ENCODE peak calls at places on chromosome 11, in eight cellular contexts. One of them, this sample, is unnamed.

GRCh38 chr11:33263549-33263948 is 6.4 kb downstream of the HIPK3 start:
- DNase-seq in Panc1: no peak
- DNase-seq in lower lobe of right lung: no peak
- DNase-seq in brain microvascular endothelial cell: no peak
- DNase-seq in dorsolateral prefrontal cortex: no peak
- DNase-seq in CD8-positive, alpha-beta T cell: no peak
- DNase-seq in coronary artery: no peak
- DNase-seq in nephron progenitor cell: no peak
- DNase-seq in this sample: no peak

GRCh38 chr11:67352546-67353316 is 615 bp downstream of the POLD4 start:
- DNase-seq in Panc1: no peak
- DNase-seq in lower lobe of right lung: peak
- DNase-seq in brain microvascular endothelial cell: no peak
- DNase-seq in dorsolateral prefrontal cortex: no peak
- DNase-seq in CD8-positive, alpha-beta T cell: no peak
- DNase-seq in coronary artery: peak
- DNase-seq in nephron progenitor cell: no peak
- DNase-seq in this sample: peak

GRCh38 chr11:2299773-2300172 is 1.9 kb downstream of the C11orf21 start:
- DNase-seq in Panc1: no peak
- DNase-seq in lower lobe of right lung: no peak
- DNase-seq in brain microvascular endothelial cell: no peak
- DNase-seq in dorsolateral prefrontal cortex: no peak
- DNase-seq in CD8-positive, alpha-beta T cell: no peak
- DNase-seq in coronary artery: peak
- DNase-seq in nephron progenitor cell: no peak
- DNase-seq in this sample: peak

GRCh38 chr11:66497206-66497605 is 13.2 kb upstream of the BBS1 start:
- DNase-seq in Panc1: no peak
- DNase-seq in lower lobe of right lung: no peak
- DNase-seq in brain microvascular endothelial cell: no peak
- DNase-seq in dorsolateral prefrontal cortex: no peak
- DNase-seq in CD8-positive, alpha-beta T cell: no peak
- DNase-seq in coronary artery: no peak
- DNase-seq in nephron progenitor cell: no peak
- DNase-seq in this sample: no peak

GRCh38 chr11:129749141-129749540 is 66.5 kb upstream of the TMEM45B start:
- DNase-seq in Panc1: no peak
- DNase-seq in lower lobe of right lung: no peak
- DNase-seq in brain microvascular endothelial cell: no peak
- DNase-seq in dorsolateral prefrontal cortex: no peak
- DNase-seq in CD8-positive, alpha-beta T cell: no peak
- DNase-seq in coronary artery: no peak
- DNase-seq in nephron progenitor cell: no peak
- DNase-seq in this sample: no peak

GRCh38 chr11:43354311-43354710 is 4.4 kb upstream of the TTC17 start:
- DNase-seq in Panc1: no peak
- DNase-seq in lower lobe of right lung: no peak
- DNase-seq in brain microvascular endothelial cell: no peak
- DNase-seq in dorsolateral prefrontal cortex: no peak
- DNase-seq in CD8-positive, alpha-beta T cell: no peak
- DNase-seq in coronary artery: no peak
- DNase-seq in nephron progenitor cell: no peak
- DNase-seq in this sample: no peak

GRCh38 chr11:21625982-21626381 is 566.9 kb upstream of the ANO5 start:
- DNase-seq in Panc1: no peak
- DNase-seq in lower lobe of right lung: no peak
- DNase-seq in brain microvascular endothelial cell: no peak
- DNase-seq in dorsolateral prefrontal cortex: no peak
- DNase-seq in CD8-positive, alpha-beta T cell: no peak
- DNase-seq in coronary artery: no peak
- DNase-seq in nephron progenitor cell: no peak
- DNase-seq in this sample: peak

GRCh38 chr11:61071208-61071681 is 31.0 kb upstream of the CD5 start:
- DNase-seq in Panc1: no peak
- DNase-seq in lower lobe of right lung: no peak
- DNase-seq in brain microvascular endothelial cell: no peak
- DNase-seq in dorsolateral prefrontal cortex: no peak
- DNase-seq in CD8-positive, alpha-beta T cell: peak
- DNase-seq in coronary artery: no peak
- DNase-seq in nephron progenitor cell: no peak
- DNase-seq in this sample: no peak

GRCh38 chr11:107704432-107704831 is 7.4 kb downstream of the SLN start:
- DNase-seq in Panc1: no peak
- DNase-seq in lower lobe of right lung: no peak
- DNase-seq in brain microvascular endothelial cell: peak
- DNase-seq in dorsolateral prefrontal cortex: no peak
- DNase-seq in CD8-positive, alpha-beta T cell: no peak
- DNase-seq in coronary artery: no peak
- DNase-seq in nephron progenitor cell: no peak
- DNase-seq in this sample: no peak

GRCh38 chr11:102528618-102529017 is 1.9 kb downstream of the MMP7 start:
- DNase-seq in Panc1: no peak
- DNase-seq in lower lobe of right lung: no peak
- DNase-seq in brain microvascular endothelial cell: no peak
- DNase-seq in dorsolateral prefrontal cortex: no peak
- DNase-seq in CD8-positive, alpha-beta T cell: no peak
- DNase-seq in coronary artery: no peak
- DNase-seq in nephron progenitor cell: no peak
- DNase-seq in this sample: no peak

GRCh38 chr11:102539567-102539966 is 9.0 kb upstream of the MMP7 start:
- DNase-seq in Panc1: no peak
- DNase-seq in lower lobe of right lung: no peak
- DNase-seq in brain microvascular endothelial cell: no peak
- DNase-seq in dorsolateral prefrontal cortex: no peak
- DNase-seq in CD8-positive, alpha-beta T cell: no peak
- DNase-seq in coronary artery: no peak
- DNase-seq in nephron progenitor cell: no peak
- DNase-seq in this sample: no peak

GRCh38 chr11:102530558-102530957 is at the start of gene MMP7:
- DNase-seq in Panc1: no peak
- DNase-seq in lower lobe of right lung: no peak
- DNase-seq in brain microvascular endothelial cell: peak
- DNase-seq in dorsolateral prefrontal cortex: no peak
- DNase-seq in CD8-positive, alpha-beta T cell: no peak
- DNase-seq in coronary artery: no peak
- DNase-seq in nephron progenitor cell: no peak
- DNase-seq in this sample: no peak

DNA sequence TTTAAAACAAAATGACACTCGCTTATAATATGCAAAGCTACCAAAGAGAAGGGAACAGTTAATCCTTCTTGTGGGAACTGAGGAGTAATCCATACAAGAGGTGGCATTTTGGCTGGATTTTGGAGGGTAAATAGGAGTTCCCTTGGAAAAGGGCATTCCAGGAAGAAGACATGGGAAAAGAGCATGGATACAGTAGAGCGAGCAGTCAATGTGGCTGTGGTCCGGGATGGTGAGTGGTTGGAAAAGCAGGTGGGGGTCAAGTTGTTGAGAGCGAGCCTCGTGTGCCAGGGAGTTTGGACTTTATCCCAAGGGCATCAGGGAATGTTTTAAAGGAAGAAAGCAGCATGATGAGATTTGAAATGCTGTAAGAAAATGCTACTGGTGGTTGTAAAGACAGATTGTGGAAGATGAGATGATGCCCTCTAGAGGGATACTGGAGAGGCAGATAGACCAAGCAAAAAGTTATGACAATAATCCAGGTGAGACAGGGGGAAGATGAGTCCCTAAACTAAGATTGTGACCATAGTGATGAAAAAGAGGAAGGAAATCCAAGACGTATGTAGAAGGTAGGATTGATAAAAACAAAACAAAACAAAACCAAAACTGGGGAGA is 3.8 kb upstream of the MMP7 start:
- DNase-seq in Panc1: no peak
- DNase-seq in lower lobe of right lung: no peak
- DNase-seq in brain microvascular endothelial cell: no peak
- DNase-seq in dorsolateral prefrontal cortex: no peak
- DNase-seq in CD8-positive, alpha-beta T cell: no peak
- DNase-seq in coronary artery: no peak
- DNase-seq in nephron progenitor cell: no peak
- DNase-seq in this sample: no peak
- TF ChIP-seq CTCF in Panc1: peak
- TF ChIP-seq CTCF in lower lobe of right lung: no peak
- TF ChIP-seq CTCF in brain microvascular endothelial cell: peak
- TF ChIP-seq CTCF in dorsolateral prefrontal cortex: no peak
- TF ChIP-seq CTCF in CD8-positive, alpha-beta T cell: no peak
- TF ChIP-seq CTCF in coronary artery: no peak
- TF ChIP-seq CTCF in nephron progenitor cell: no peak
- TF ChIP-seq CTCF in this sample: no peak

DNA sequence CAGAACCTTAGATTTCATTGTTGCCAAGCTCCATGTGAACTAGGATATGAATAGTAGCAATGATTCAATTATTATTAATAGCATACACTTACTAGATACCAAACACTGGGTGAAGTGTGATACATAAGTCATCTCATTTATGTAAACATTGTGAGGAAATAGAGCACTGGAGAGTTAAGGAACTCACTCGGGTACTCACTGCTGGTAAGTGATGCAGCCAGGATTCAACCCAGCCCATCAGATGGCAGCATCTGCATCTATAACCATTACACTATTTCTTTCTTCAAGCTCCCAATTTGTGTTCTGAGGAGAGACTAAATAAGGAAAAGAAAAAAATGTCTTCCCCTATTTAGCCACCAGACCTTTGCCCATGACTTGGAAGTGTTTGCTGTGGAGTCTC is 10.2 kb upstream of the ALG8 start:
- DNase-seq in Panc1: peak
- DNase-seq in lower lobe of right lung: no peak
- DNase-seq in brain microvascular endothelial cell: peak
- DNase-seq in dorsolateral prefrontal cortex: no peak
- DNase-seq in CD8-positive, alpha-beta T cell: peak
- DNase-seq in coronary artery: no peak
- DNase-seq in nephron progenitor cell: no peak
- DNase-seq in this sample: no peak
- TF ChIP-seq CTCF in Panc1: no peak
- TF ChIP-seq CTCF in lower lobe of right lung: no peak
- TF ChIP-seq CTCF in brain microvascular endothelial cell: peak
- TF ChIP-seq CTCF in dorsolateral prefrontal cortex: peak
- TF ChIP-seq CTCF in CD8-positive, alpha-beta T cell: no peak
- TF ChIP-seq CTCF in coronary artery: no peak
- TF ChIP-seq CTCF in nephron progenitor cell: no peak
- TF ChIP-seq CTCF in this sample: no peak

GRCh38 chr11:6663794-6664478 is 8.3 kb upstream of the DCHS1 start:
- DNase-seq in Panc1: no peak
- DNase-seq in lower lobe of right lung: no peak
- DNase-seq in brain microvascular endothelial cell: no peak
- DNase-seq in dorsolateral prefrontal cortex: no peak
- DNase-seq in CD8-positive, alpha-beta T cell: no peak
- DNase-seq in coronary artery: no peak
- DNase-seq in nephron progenitor cell: no peak
- DNase-seq in this sample: no peak

GRCh38 chr11:6670202-6670830 is 12.8 kb downstream of the MRPL17 start:
- DNase-seq in Panc1: no peak
- DNase-seq in lower lobe of right lung: no peak
- DNase-seq in brain microvascular endothelial cell: no peak
- DNase-seq in dorsolateral prefrontal cortex: no peak
- DNase-seq in CD8-positive, alpha-beta T cell: no peak
- DNase-seq in coronary artery: no peak
- DNase-seq in nephron progenitor cell: no peak
- DNase-seq in this sample: no peak

GRCh38 chr11:6672006-6672405 is 11.1 kb downstream of the MRPL17 start:
- DNase-seq in Panc1: no peak
- DNase-seq in lower lobe of right lung: no peak
- DNase-seq in brain microvascular endothelial cell: no peak
- DNase-seq in dorsolateral prefrontal cortex: no peak
- DNase-seq in CD8-positive, alpha-beta T cell: no peak
- DNase-seq in coronary artery: no peak
- DNase-seq in nephron progenitor cell: no peak
- DNase-seq in this sample: no peak

GRCh38 chr11:6666302-6667183 is 10.9 kb upstream of the DCHS1 start:
- DNase-seq in Panc1: no peak
- DNase-seq in lower lobe of right lung: no peak
- DNase-seq in brain microvascular endothelial cell: no peak
- DNase-seq in dorsolateral prefrontal cortex: no peak
- DNase-seq in CD8-positive, alpha-beta T cell: no peak
- DNase-seq in coronary artery: no peak
- DNase-seq in nephron progenitor cell: no peak
- DNase-seq in this sample: no peak

DNA sequence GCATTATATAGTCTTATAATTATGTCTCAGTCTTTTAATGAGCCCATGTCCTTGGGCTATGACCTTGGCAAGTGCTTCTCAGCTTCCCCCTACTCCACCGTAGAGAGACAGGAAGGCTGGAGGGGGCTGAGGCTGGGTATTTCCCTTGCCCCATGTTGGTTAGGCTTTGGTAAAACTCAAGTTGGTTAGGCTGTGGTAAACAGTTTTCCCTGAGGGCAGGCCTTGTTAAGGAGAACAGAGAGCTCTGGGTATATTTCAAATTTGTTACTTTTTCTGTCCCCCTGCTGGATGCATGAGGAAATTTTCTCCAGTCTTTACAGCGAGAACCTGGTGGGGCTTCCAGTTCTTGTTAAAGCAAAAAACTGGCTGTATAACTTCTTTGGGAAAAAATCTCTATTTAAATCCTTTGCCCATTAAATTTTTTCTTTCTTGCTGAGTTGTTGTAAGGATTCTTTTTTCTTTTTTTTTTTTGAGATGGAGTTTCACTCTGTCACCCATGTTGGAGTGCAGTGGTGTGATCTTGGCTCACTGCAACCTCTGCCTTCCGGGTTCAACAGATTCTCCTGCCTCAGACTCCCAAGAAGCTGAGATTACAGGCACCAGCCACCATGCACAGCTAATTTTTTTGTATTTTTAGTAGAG is 12.2 kb upstream of the DCHS1 start:
- DNase-seq in Panc1: no peak
- DNase-seq in lower lobe of right lung: no peak
- DNase-seq in brain microvascular endothelial cell: peak
- DNase-seq in dorsolateral prefrontal cortex: no peak
- DNase-seq in CD8-positive, alpha-beta T cell: no peak
- DNase-seq in coronary artery: no peak
- DNase-seq in nephron progenitor cell: no peak
- DNase-seq in this sample: peak
- TF ChIP-seq CTCF in Panc1: peak
- TF ChIP-seq CTCF in lower lobe of right lung: peak
- TF ChIP-seq CTCF in brain microvascular endothelial cell: peak
- TF ChIP-seq CTCF in dorsolateral prefrontal cortex: peak
- TF ChIP-seq CTCF in CD8-positive, alpha-beta T cell: peak
- TF ChIP-seq CTCF in coronary artery: no peak
- TF ChIP-seq CTCF in nephron progenitor cell: peak
- TF ChIP-seq CTCF in this sample: peak

DNA sequence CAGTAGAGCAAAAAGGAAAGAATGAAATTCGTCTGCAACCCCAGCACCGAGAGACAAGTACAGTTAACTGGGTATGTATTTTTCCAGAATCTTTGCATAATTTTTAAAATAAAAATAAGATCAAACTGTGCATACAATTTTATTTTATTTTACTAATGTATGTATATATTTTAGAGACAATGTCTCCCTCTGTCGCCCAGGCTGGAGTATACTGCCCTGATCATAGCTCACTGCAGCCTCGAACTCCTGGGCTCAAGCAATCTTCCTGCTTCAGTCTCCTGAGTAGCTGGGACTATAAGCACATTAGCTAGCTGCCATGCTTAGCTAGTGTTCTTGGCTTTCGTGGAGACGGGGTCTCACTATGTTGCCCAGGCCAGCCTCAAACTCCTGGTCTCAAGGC is 18.8 kb upstream of the DRD2 start:
- DNase-seq in Panc1: no peak
- DNase-seq in lower lobe of right lung: no peak
- DNase-seq in brain microvascular endothelial cell: no peak
- DNase-seq in dorsolateral prefrontal cortex: no peak
- DNase-seq in CD8-positive, alpha-beta T cell: no peak
- DNase-seq in coronary artery: peak
- DNase-seq in nephron progenitor cell: no peak
- DNase-seq in this sample: no peak
- TF ChIP-seq CTCF in Panc1: peak
- TF ChIP-seq CTCF in lower lobe of right lung: no peak
- TF ChIP-seq CTCF in brain microvascular endothelial cell: peak
- TF ChIP-seq CTCF in dorsolateral prefrontal cortex: no peak
- TF ChIP-seq CTCF in CD8-positive, alpha-beta T cell: no peak
- TF ChIP-seq CTCF in coronary artery: no peak
- TF ChIP-seq CTCF in nephron progenitor cell: no peak
- TF ChIP-seq CTCF in this sample: no peak

GRCh38 chr11:469684-470667 is 19.9 kb downstream of the PTDSS2 start:
- DNase-seq in Panc1: no peak
- DNase-seq in lower lobe of right lung: peak
- DNase-seq in brain microvascular endothelial cell: peak
- DNase-seq in dorsolateral prefrontal cortex: peak
- DNase-seq in CD8-positive, alpha-beta T cell: no peak
- DNase-seq in coronary artery: no peak
- DNase-seq in nephron progenitor cell: no peak
- DNase-seq in this sample: no peak
- TF ChIP-seq CTCF in Panc1: no peak
- TF ChIP-seq CTCF in lower lobe of right lung: peak
- TF ChIP-seq CTCF in brain microvascular endothelial cell: peak
- TF ChIP-seq CTCF in dorsolateral prefrontal cortex: peak
- TF ChIP-seq CTCF in CD8-positive, alpha-beta T cell: no peak
- TF ChIP-seq CTCF in coronary artery: no peak
- TF ChIP-seq CTCF in nephron progenitor cell: no peak
- TF ChIP-seq CTCF in this sample: no peak